ENCODE peak calls at places on chromosomes 2 and 18, in five cellular contexts. Z is endodermal cell, R is K562, P is heart left ventricle, T is retinal pigment epithelial cell. K is an unnamed sample.

GRCh38 chr2:213806125-213806726 is 522.0 kb downstream of the SPAG16 start:
- DNase-seq in Z (no peak), R (peak), P (no peak), T (peak), K (no peak)

GRCh38 chr2:223894009-223894408 is 51.1 kb downstream of the WDFY1 start:
- DNase-seq in Z (no peak), R (no peak), P (no peak), T (no peak), K (no peak)

GRCh38 chr2:238570391-238570790 is 143.7 kb downstream of the ASB1 start:
- DNase-seq in Z (no peak), R (no peak), P (no peak), T (no peak), K (no peak)

GRCh38 chr18:27206411-27206810 is 21.3 kb upstream of the CHST9 start:
- DNase-seq in Z (no peak), R (no peak), P (no peak), T (no peak), K (no peak)

GRCh38 chr2:45941758-45942738 is 290.6 kb downstream of the PRKCE start:
- DNase-seq in Z (no peak), R (no peak), P (no peak), T (no peak), K (no peak)

GRCh38 chr2:12787891-12788783 is 71.4 kb downstream of the TRIB2 start:
- DNase-seq in Z (no peak), R (no peak), P (peak), T (no peak), K (peak)

GRCh38 chr2:62202729-62203128 is 6.8 kb downstream of the B3GNT2 start:
- DNase-seq in Z (peak), R (peak), P (no peak), T (no peak), K (no peak)

GRCh38 chr2:9247177-9247576 is 40.6 kb downstream of the ASAP2 start:
- DNase-seq in Z (no peak), R (no peak), P (no peak), T (no peak), K (no peak)

GRCh38 chr18:33560686-33561370 is 17.2 kb upstream of the ASXL3 start:
- DNase-seq in Z (peak), R (peak), P (no peak), T (no peak), K (no peak)

GRCh38 chr18:5424903-5425302 is 118.9 kb downstream of the EPB41L3 start:
- DNase-seq in Z (no peak), R (peak), P (no peak), T (peak), K (no peak)
- TF ChIP-seq CTCF in Z (peak), R (peak), P (peak), T (peak), K (no peak)

DNA sequence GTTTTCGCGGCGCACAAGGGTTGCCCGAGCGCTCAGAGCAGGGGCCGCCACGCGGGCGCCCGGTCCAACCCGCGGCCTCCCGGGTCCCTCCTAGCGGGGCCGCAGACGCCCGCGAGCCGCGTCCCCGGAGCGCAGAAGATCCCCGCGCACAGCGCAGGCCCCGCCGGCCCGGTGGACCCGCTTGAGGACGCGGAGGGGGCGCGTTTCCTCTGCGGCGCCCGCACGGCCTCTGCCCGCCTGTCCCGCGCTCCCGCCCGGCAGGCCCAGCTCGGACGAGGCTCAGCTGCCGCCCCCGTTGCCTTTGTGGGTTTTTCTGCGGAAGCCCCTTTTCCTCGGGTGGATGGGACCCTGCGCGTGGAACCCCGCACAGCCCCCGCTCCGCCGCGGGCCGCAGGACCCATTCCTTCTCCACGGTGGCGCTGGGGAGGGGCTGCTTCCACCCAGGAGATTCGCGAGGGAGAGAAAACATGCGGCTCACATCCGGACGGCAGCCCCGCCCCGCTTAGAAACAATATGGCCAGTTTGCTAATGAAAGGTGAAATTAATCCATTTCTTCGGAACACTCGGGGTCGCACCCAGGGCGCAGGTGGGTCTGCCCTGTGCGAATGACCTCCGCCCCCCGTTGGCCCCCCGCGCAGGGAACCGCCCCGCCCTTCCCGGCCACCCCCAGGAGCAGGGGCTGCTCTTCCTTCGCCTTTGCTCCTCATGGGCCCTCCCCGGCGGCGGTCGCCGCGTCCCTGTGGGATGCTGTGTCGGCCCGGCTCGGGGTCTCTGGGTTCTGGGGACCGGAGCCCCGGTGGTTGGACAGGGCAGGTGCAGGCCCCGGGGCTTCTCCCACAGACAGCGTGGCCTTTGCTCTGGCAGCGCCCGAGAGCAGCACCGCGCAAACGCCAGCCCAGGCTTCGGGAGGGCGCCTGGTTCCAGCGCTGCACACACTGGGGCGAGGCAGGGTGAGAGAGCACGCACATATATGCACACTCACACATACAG is 9.3 kb upstream of the KCNG2 start:
- DNase-seq in Z (peak), R (no peak), P (peak), T (no peak), K (no peak)
- H3K4me3 ChIP-seq in Z (no peak), R (no peak), P (peak), T (no peak), K (no peak)

GRCh38 chr2:20050712-20051517 is 513 bp downstream of the LAPTM4A start:
- DNase-seq in Z (peak), R (peak), P (peak), T (no peak), K (peak)
- TF ChIP-seq CTCF in Z (peak), R (peak), P (peak), T (peak), K (no peak)

GRCh38 chr2:181952413-181953226 is 33.0 kb upstream of the PPP1R1C start:
- DNase-seq in Z (no peak), R (no peak), P (no peak), T (no peak), K (no peak)

GRCh38 chr2:181957668-181958067 is 28.0 kb upstream of the PPP1R1C start:
- DNase-seq in Z (no peak), R (no peak), P (no peak), T (no peak), K (no peak)

GRCh38 chr2:181953773-181954537 is 31.7 kb upstream of the PPP1R1C start:
- DNase-seq in Z (peak), R (peak), P (peak), T (no peak), K (peak)

GRCh38 chr2:181954538-181954883 is 31.1 kb upstream of the PPP1R1C start:
- DNase-seq in Z (no peak), R (no peak), P (no peak), T (no peak), K (no peak)

GRCh38 chr2:181955010-181955409 is 30.6 kb upstream of the PPP1R1C start:
- DNase-seq in Z (no peak), R (no peak), P (no peak), T (no peak), K (no peak)
- H3K4me3 ChIP-seq in Z (no peak), R (no peak), P (no peak), T (no peak), K (no peak)